ENCODE peak calls at places on chromosomes 5 and 9, in nine cellular contexts. Q is hypothalamus; I is nucleus accumbens; U is stimulated activated CD8-positive, alpha-beta memory T cell treated with anti-CD3 and anti-CD28 coated beads, Interleukin-4, amount 100 ng/mL, for 4 hours; E is CD4-positive, CD25-positive, alpha-beta regulatory T cell; Z is germinal center; Y is activated naive CD4-positive, alpha-beta T cell treated with Interleukin-2 at 50 U/mL for 16 hours; L is thyroid gland; O is cardiac muscle cell. J is an unnamed sample.

GRCh38 chr5:160651682-160652645 is 200.0 kb downstream of the ATP10B start:
- DNase-seq in O (no peak), I (no peak), Y (no peak), E (no peak), U (no peak), Z (no peak), L (no peak), Q (no peak), J (no peak)

GRCh38 chr9:130946778-130947617 is 8.0 kb upstream of the FIBCD1 start:
- DNase-seq in Z (no peak), I (no peak), L (no peak), Y (no peak), Q (no peak), U (no peak), E (no peak), O (peak; percentile 41), J (no peak)

GRCh38 chr5:58497956-58498942 is 7.0 kb downstream of the GAPT start:
- DNase-seq in O (peak; percentile 67), I (no peak), L (peak; percentile 24), Z (no peak), U (no peak), E (no peak), Y (no peak), Q (no peak), J (peak; percentile 37)

GRCh38 chr9:95495988-95496387 is 20.8 kb downstream of the PTCH1 start:
- DNase-seq in E (no peak), U (no peak), I (no peak), O (no peak), Z (no peak), Q (no peak), L (no peak), Y (no peak), J (no peak)

GRCh38 chr9:95991326-95991725 is 115.8 kb downstream of the ERCC6L2 start:
- DNase-seq in Y (no peak), Z (no peak), L (no peak), U (no peak), I (no peak), Q (no peak), E (no peak), O (no peak), J (no peak)

GRCh38 chr9:78713746-78714405 is 417.0 kb downstream of the PSAT1 start:
- DNase-seq in Z (no peak), Y (no peak), Q (no peak), U (no peak), E (no peak), I (no peak), O (no peak), L (no peak), J (no peak)

GRCh38 chr9:74064702-74065101 is 432.4 kb upstream of the RORB start:
- DNase-seq in I (no peak), L (no peak), O (no peak), Y (no peak), Z (no peak), E (no peak), U (no peak), Q (no peak), J (no peak)

GRCh38 chr9:98657897-98658296 is 50.8 kb downstream of the GABBR2 start:
- DNase-seq in U (no peak), I (no peak), O (peak; percentile 11), Y (no peak), L (no peak), Q (no peak), E (no peak), Z (no peak), J (no peak)

GRCh38 chr9:97808415-97808814 is 44.6 kb upstream of the FOXE1 start:
- DNase-seq in Q (no peak), U (no peak), Z (no peak), E (no peak), O (no peak), I (no peak), Y (no peak), L (no peak), J (no peak)

GRCh38 chr5:58847041-58847440 is 264.2 kb downstream of the RAB3C start:
- DNase-seq in L (no peak), U (no peak), Q (no peak), Y (no peak), E (no peak), Z (no peak), O (no peak), I (no peak), J (no peak)

GRCh38 chr5:168329302-168329701 is 37.9 kb downstream of the WWC1 start:
- DNase-seq in E (no peak), Q (no peak), O (no peak), Y (no peak), U (no peak), Z (no peak), L (no peak), I (no peak), J (peak; percentile 24)

GRCh38 chr5:82975812-82976211 is 101.4 kb downstream of the TMEM167A start:
- DNase-seq in Q (no peak), U (no peak), I (no peak), E (no peak), L (no peak), O (no peak), Y (no peak), Z (no peak), J (no peak)

GRCh38 chr9:3751125-3751758 is 225.4 kb upstream of the RFX3 start:
- DNase-seq in L (peak; percentile 61), Z (no peak), O (peak; percentile 66), I (no peak), Y (no peak), Q (peak; percentile 5), E (no peak), U (no peak), J (no peak)

GRCh38 chr9:134962065-134962997 is 44.6 kb upstream of the FCN1 start:
- DNase-seq in Z (peak; percentile 38), I (no peak), E (no peak), Q (no peak), Y (no peak), L (peak; percentile 72), U (no peak), O (no peak), J (no peak)

GRCh38 chr9:18504707-18505106 is 30.8 kb downstream of the ADAMTSL1 start:
- DNase-seq in Z (no peak), E (no peak), U (no peak), O (no peak), I (no peak), Q (no peak), L (no peak), Y (no peak), J (peak; percentile 67)

GRCh38 chr5:127419007-127419406 is 98.4 kb upstream of the PRRC1 start:
- DNase-seq in Y (no peak), U (no peak), Q (no peak), O (no peak), E (no peak), Z (no peak), I (no peak), L (no peak), J (no peak)

GRCh38 chr9:14321517-14322125 is 7.7 kb upstream of the NFIB start:
- DNase-seq in Z (no peak), E (no peak), I (no peak), Q (no peak), O (peak; percentile 47), L (no peak), Y (no peak), U (no peak), J (no peak)

GRCh38 chr5:104763163-104763562 is 1200.6 kb upstream of the NUDT12 start:
- DNase-seq in Q (no peak), O (no peak), E (no peak), Z (no peak), L (no peak), Y (no peak), I (no peak), U (no peak), J (no peak)

GRCh38 chr5:151036556-151036955 is 16.2 kb downstream of the GPX3 start:
- DNase-seq in Y (no peak), E (no peak), Z (no peak), O (no peak), I (no peak), U (no peak), L (no peak), Q (no peak), J (no peak)

GRCh38 chr5:177472460-177473441 is 683 bp downstream of the DBN1 start:
- DNase-seq in I (no peak), Z (peak; percentile 60), U (peak; percentile 67), Y (peak; percentile 57), L (peak; percentile 43), O (no peak), E (peak; percentile 39), Q (no peak), J (no peak)

GRCh38 chr9:93126825-93127368 is 7.2 kb downstream of the NINJ1 start:
- DNase-seq in U (no peak), Y (no peak), L (peak; percentile 73), O (peak; percentile 25), Q (peak; percentile 40), I (no peak), Z (no peak), E (peak; percentile 42), J (peak; percentile 54)

GRCh38 chr9:88993327-88993726 is 2.1 kb downstream of the S1PR3 start:
- DNase-seq in Y (no peak), O (peak; percentile 68), E (no peak), Z (no peak), Q (no peak), I (no peak), U (no peak), L (no peak), J (no peak)

GRCh38 chr5:36945687-36946086 is 69.1 kb downstream of the NIPBL start:
- DNase-seq in Z (no peak), O (no peak), I (no peak), Q (no peak), E (no peak), U (no peak), L (peak; percentile 11), Y (no peak), J (no peak)

GRCh38 chr5:156655732-156656131 is 194.4 kb upstream of the PPP1R2B start:
- DNase-seq in E (no peak), Q (no peak), O (no peak), Y (no peak), L (no peak), Z (no peak), U (no peak), I (no peak), J (no peak)

GRCh38 chr9:117664419-117664818 is 39.8 kb upstream of the TLR4 start:
- DNase-seq in Z (no peak), Y (no peak), L (no peak), I (no peak), Q (no peak), U (no peak), O (no peak), E (no peak), J (no peak)

J was measured in H9.